ENCODE peak calls at places on chromosomes 16 and 17, in nine cellular contexts. One of them, this sample, is unnamed.

GRCh38 chr16:47129755-47130435 is 13.8 kb downstream of the NETO2 start:
- DNase-seq in IMR-90: no peak
- DNase-seq in lower lobe of right lung: no peak
- DNase-seq in PC-3: no peak
- DNase-seq in GM23248: no peak
- DNase-seq in colonic mucosa: no peak
- DNase-seq in foreskin fibroblast: no peak
- DNase-seq in mucosa of descending colon: no peak
- DNase-seq in right atrium auricular region: no peak
- DNase-seq in this sample: no peak

GRCh38 chr17:61366715-61367413 is 32.8 kb upstream of the TBX2 start:
- DNase-seq in foreskin fibroblast: no peak
- DNase-seq in right atrium auricular region: no peak
- DNase-seq in mucosa of descending colon: no peak
- DNase-seq in PC-3: no peak
- DNase-seq in GM23248: no peak
- DNase-seq in lower lobe of right lung: no peak
- DNase-seq in colonic mucosa: no peak
- DNase-seq in IMR-90: no peak
- DNase-seq in this sample: no peak

GRCh38 chr16:667113-667779 is 686 bp upstream of the RHOT2 start:
- DNase-seq in GM23248: no peak
- DNase-seq in foreskin fibroblast: no peak
- DNase-seq in lower lobe of right lung: no peak
- DNase-seq in IMR-90: no peak
- DNase-seq in mucosa of descending colon: no peak
- DNase-seq in colonic mucosa: no peak
- DNase-seq in PC-3: no peak
- DNase-seq in right atrium auricular region: no peak
- DNase-seq in this sample: no peak

GRCh38 chr17:64091116-64091515 is 38.8 kb downstream of the ERN1 start:
- DNase-seq in foreskin fibroblast: no peak
- DNase-seq in GM23248: peak
- DNase-seq in right atrium auricular region: no peak
- DNase-seq in PC-3: peak
- DNase-seq in lower lobe of right lung: no peak
- DNase-seq in mucosa of descending colon: no peak
- DNase-seq in colonic mucosa: no peak
- DNase-seq in IMR-90: peak
- DNase-seq in this sample: no peak

GRCh38 chr16:46586011-46586577 is 35.1 kb downstream of the SHCBP1 start:
- DNase-seq in IMR-90: no peak
- DNase-seq in right atrium auricular region: no peak
- DNase-seq in PC-3: no peak
- DNase-seq in colonic mucosa: no peak
- DNase-seq in lower lobe of right lung: no peak
- DNase-seq in GM23248: no peak
- DNase-seq in foreskin fibroblast: no peak
- DNase-seq in mucosa of descending colon: no peak
- DNase-seq in this sample: no peak

GRCh38 chr16:76676356-76676755 is 399.2 kb downstream of the CNTNAP4 start:
- DNase-seq in right atrium auricular region: no peak
- DNase-seq in lower lobe of right lung: no peak
- DNase-seq in mucosa of descending colon: no peak
- DNase-seq in PC-3: peak
- DNase-seq in IMR-90: no peak
- DNase-seq in colonic mucosa: no peak
- DNase-seq in GM23248: no peak
- DNase-seq in foreskin fibroblast: no peak
- DNase-seq in this sample: no peak

GRCh38 chr16:82954224-82954929 is 327.6 kb downstream of the CDH13 start:
- DNase-seq in IMR-90: peak
- DNase-seq in PC-3: no peak
- DNase-seq in lower lobe of right lung: no peak
- DNase-seq in right atrium auricular region: no peak
- DNase-seq in mucosa of descending colon: no peak
- DNase-seq in GM23248: peak
- DNase-seq in foreskin fibroblast: peak
- DNase-seq in colonic mucosa: no peak
- DNase-seq in this sample: peak

GRCh38 chr17:73901661-73902415 is 257.6 kb upstream of the SDK2 start:
- DNase-seq in right atrium auricular region: no peak
- DNase-seq in colonic mucosa: peak
- DNase-seq in PC-3: no peak
- DNase-seq in GM23248: peak
- DNase-seq in IMR-90: no peak
- DNase-seq in lower lobe of right lung: peak
- DNase-seq in foreskin fibroblast: no peak
- DNase-seq in mucosa of descending colon: peak
- DNase-seq in this sample: no peak

GRCh38 chr17:72056727-72057290 is 64.0 kb upstream of the SOX9 start:
- DNase-seq in PC-3: no peak
- DNase-seq in IMR-90: no peak
- DNase-seq in GM23248: no peak
- DNase-seq in foreskin fibroblast: no peak
- DNase-seq in right atrium auricular region: no peak
- DNase-seq in mucosa of descending colon: no peak
- DNase-seq in colonic mucosa: no peak
- DNase-seq in lower lobe of right lung: no peak
- DNase-seq in this sample: no peak

DNA sequence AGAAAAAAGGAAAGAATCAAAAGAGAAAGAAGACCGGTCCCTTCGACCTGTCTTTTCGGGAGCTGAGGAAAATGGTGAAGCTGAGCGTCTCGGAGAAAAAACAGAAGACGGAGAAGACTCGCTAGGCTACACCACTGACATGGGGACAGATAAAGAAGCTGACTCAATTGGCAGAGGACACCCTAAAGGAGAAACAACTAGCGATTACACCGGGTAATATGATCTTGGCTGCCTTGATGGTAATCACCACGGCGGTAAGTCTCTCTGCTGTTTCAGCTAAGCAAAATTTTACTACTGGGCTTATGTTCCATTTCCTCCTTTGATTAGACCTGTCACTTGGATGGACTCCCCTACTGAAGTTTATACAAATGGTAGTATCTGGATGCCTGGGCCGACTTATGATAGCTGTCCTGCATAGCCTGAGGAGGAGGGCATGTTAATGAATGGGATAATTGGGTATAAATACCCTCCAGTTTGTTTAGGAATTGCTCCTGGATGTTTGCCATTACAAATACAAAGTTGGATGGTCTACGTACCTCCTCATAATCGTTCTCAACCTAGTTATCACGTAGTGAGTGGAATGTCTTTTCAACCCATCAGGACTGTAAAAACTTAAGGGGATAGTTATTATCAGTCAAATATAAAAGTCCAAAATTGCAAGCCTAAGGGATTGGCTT is 24.1 kb downstream of the ALOX15B start:
- DNase-seq in right atrium auricular region: no peak
- DNase-seq in PC-3: no peak
- DNase-seq in GM23248: no peak
- DNase-seq in foreskin fibroblast: no peak
- DNase-seq in colonic mucosa: no peak
- DNase-seq in IMR-90: no peak
- DNase-seq in lower lobe of right lung: no peak
- DNase-seq in mucosa of descending colon: peak
- DNase-seq in this sample: no peak
- H3K4me3 ChIP-seq in right atrium auricular region: no peak
- H3K4me3 ChIP-seq in PC-3: peak
- H3K4me3 ChIP-seq in GM23248: no peak
- H3K4me3 ChIP-seq in foreskin fibroblast: no peak
- H3K4me3 ChIP-seq in colonic mucosa: peak
- H3K4me3 ChIP-seq in IMR-90: no peak
- H3K4me3 ChIP-seq in lower lobe of right lung: no peak
- H3K4me3 ChIP-seq in mucosa of descending colon: no peak
- H3K4me3 ChIP-seq in this sample: no peak

DNA sequence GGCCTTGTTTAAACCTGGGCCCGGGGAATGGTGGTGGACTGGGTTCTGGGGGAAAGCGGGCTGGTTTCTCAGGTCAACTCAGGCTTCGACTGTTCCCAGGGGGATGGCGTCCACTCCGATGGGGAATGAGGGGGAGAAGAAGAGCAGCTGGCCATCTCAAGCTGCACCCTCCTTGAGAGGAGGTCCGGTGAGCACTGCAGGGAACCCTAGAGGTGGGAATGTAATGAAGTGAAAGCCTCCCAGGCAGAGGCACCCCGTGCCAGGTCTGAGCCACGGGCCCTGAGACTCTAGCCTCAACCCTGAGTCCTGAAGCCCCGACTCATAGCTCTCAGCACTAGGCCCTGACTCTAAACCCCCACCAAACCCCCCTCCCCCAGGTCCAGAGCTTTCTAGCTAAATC is 1.2 kb upstream of the CDIPT start:
- DNase-seq in PC-3: no peak
- DNase-seq in GM23248: no peak
- DNase-seq in mucosa of descending colon: no peak
- DNase-seq in IMR-90: no peak
- DNase-seq in foreskin fibroblast: no peak
- DNase-seq in lower lobe of right lung: no peak
- DNase-seq in colonic mucosa: no peak
- DNase-seq in right atrium auricular region: no peak
- DNase-seq in this sample: no peak
- H3K4me3 ChIP-seq in PC-3: no peak
- H3K4me3 ChIP-seq in GM23248: no peak
- H3K4me3 ChIP-seq in mucosa of descending colon: no peak
- H3K4me3 ChIP-seq in IMR-90: no peak
- H3K4me3 ChIP-seq in foreskin fibroblast: no peak
- H3K4me3 ChIP-seq in lower lobe of right lung: no peak
- H3K4me3 ChIP-seq in colonic mucosa: no peak
- H3K4me3 ChIP-seq in right atrium auricular region: no peak
- H3K4me3 ChIP-seq in this sample: no peak

GRCh38 chr17:4509923-4510614 is 11.4 kb downstream of the SPNS2 start:
- DNase-seq in mucosa of descending colon: no peak
- DNase-seq in lower lobe of right lung: no peak
- DNase-seq in PC-3: no peak
- DNase-seq in right atrium auricular region: no peak
- DNase-seq in GM23248: no peak
- DNase-seq in colonic mucosa: no peak
- DNase-seq in IMR-90: no peak
- DNase-seq in foreskin fibroblast: no peak
- DNase-seq in this sample: no peak

GRCh38 chr17:4507361-4508111 is 8.9 kb downstream of the SPNS2 start:
- DNase-seq in colonic mucosa: no peak
- DNase-seq in GM23248: no peak
- DNase-seq in lower lobe of right lung: no peak
- DNase-seq in IMR-90: no peak
- DNase-seq in PC-3: no peak
- DNase-seq in mucosa of descending colon: no peak
- DNase-seq in foreskin fibroblast: no peak
- DNase-seq in right atrium auricular region: no peak
- DNase-seq in this sample: no peak

GRCh38 chr17:4506892-4507291 is 8.2 kb downstream of the SPNS2 start:
- DNase-seq in IMR-90: no peak
- DNase-seq in foreskin fibroblast: no peak
- DNase-seq in PC-3: no peak
- DNase-seq in lower lobe of right lung: no peak
- DNase-seq in mucosa of descending colon: no peak
- DNase-seq in right atrium auricular region: no peak
- DNase-seq in colonic mucosa: no peak
- DNase-seq in GM23248: no peak
- DNase-seq in this sample: no peak

GRCh38 chr17:4509402-4509801 is 10.7 kb downstream of the SPNS2 start:
- DNase-seq in lower lobe of right lung: no peak
- DNase-seq in IMR-90: no peak
- DNase-seq in mucosa of descending colon: no peak
- DNase-seq in colonic mucosa: no peak
- DNase-seq in right atrium auricular region: no peak
- DNase-seq in GM23248: no peak
- DNase-seq in PC-3: no peak
- DNase-seq in foreskin fibroblast: no peak
- DNase-seq in this sample: no peak

DNA sequence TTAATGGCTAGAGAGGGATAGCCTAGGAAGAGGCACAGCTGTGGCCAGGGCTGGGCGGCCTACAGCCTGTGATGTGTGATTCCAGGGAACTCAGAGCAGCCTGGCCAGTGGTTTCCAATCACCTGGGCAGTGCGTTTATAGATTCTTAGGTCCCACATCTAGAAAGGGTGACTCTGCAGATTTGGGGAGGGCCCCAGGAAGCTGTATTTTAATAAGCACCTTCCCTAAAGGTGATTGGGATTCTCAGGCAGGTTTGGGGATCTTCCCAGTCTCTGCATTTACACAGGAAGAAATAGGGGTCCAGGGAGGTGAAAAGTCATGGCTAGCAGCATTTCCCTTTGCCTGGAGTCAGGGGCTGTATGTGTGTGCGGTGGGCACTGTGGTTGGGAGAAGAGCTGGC is 9.5 kb downstream of the SPNS2 start:
- DNase-seq in PC-3: no peak
- DNase-seq in GM23248: no peak
- DNase-seq in right atrium auricular region: no peak
- DNase-seq in foreskin fibroblast: no peak
- DNase-seq in IMR-90: no peak
- DNase-seq in mucosa of descending colon: no peak
- DNase-seq in colonic mucosa: no peak
- DNase-seq in lower lobe of right lung: no peak
- DNase-seq in this sample: no peak
- H3K4me3 ChIP-seq in PC-3: no peak
- H3K4me3 ChIP-seq in GM23248: no peak
- H3K4me3 ChIP-seq in right atrium auricular region: no peak
- H3K4me3 ChIP-seq in foreskin fibroblast: no peak
- H3K4me3 ChIP-seq in IMR-90: no peak
- H3K4me3 ChIP-seq in mucosa of descending colon: no peak
- H3K4me3 ChIP-seq in colonic mucosa: no peak
- H3K4me3 ChIP-seq in lower lobe of right lung: no peak
- H3K4me3 ChIP-seq in this sample: no peak

GRCh38 chr17:49516190-49516589 is 21.1 kb downstream of the NGFR start:
- DNase-seq in right atrium auricular region: no peak
- DNase-seq in lower lobe of right lung: no peak
- DNase-seq in GM23248: peak
- DNase-seq in foreskin fibroblast: no peak
- DNase-seq in colonic mucosa: no peak
- DNase-seq in mucosa of descending colon: no peak
- DNase-seq in PC-3: no peak
- DNase-seq in IMR-90: no peak
- DNase-seq in this sample: no peak

GRCh38 chr17:49513616-49514373 is 18.7 kb downstream of the NGFR start:
- DNase-seq in right atrium auricular region: no peak
- DNase-seq in mucosa of descending colon: no peak
- DNase-seq in foreskin fibroblast: no peak
- DNase-seq in lower lobe of right lung: no peak
- DNase-seq in PC-3: no peak
- DNase-seq in GM23248: no peak
- DNase-seq in IMR-90: no peak
- DNase-seq in colonic mucosa: no peak
- DNase-seq in this sample: no peak

GRCh38 chr17:49514374-49514738 is 19.3 kb downstream of the NGFR start:
- DNase-seq in mucosa of descending colon: no peak
- DNase-seq in IMR-90: no peak
- DNase-seq in PC-3: no peak
- DNase-seq in foreskin fibroblast: no peak
- DNase-seq in right atrium auricular region: no peak
- DNase-seq in lower lobe of right lung: no peak
- DNase-seq in colonic mucosa: no peak
- DNase-seq in GM23248: peak
- DNase-seq in this sample: no peak

GRCh38 chr17:49513044-49513395 is 17.9 kb downstream of the NGFR start:
- DNase-seq in PC-3: no peak
- DNase-seq in IMR-90: no peak
- DNase-seq in right atrium auricular region: no peak
- DNase-seq in foreskin fibroblast: no peak
- DNase-seq in lower lobe of right lung: no peak
- DNase-seq in GM23248: no peak
- DNase-seq in colonic mucosa: no peak
- DNase-seq in mucosa of descending colon: no peak
- DNase-seq in this sample: no peak

GRCh38 chr17:49515196-49515770 is 20.2 kb downstream of the NGFR start:
- DNase-seq in foreskin fibroblast: peak
- DNase-seq in mucosa of descending colon: peak
- DNase-seq in GM23248: peak
- DNase-seq in PC-3: peak
- DNase-seq in IMR-90: peak
- DNase-seq in lower lobe of right lung: peak
- DNase-seq in right atrium auricular region: peak
- DNase-seq in colonic mucosa: peak
- DNase-seq in this sample: peak
- H3K4me3 ChIP-seq in foreskin fibroblast: no peak
- H3K4me3 ChIP-seq in mucosa of descending colon: no peak
- H3K4me3 ChIP-seq in GM23248: peak
- H3K4me3 ChIP-seq in PC-3: no peak
- H3K4me3 ChIP-seq in IMR-90: no peak
- H3K4me3 ChIP-seq in lower lobe of right lung: no peak
- H3K4me3 ChIP-seq in right atrium auricular region: no peak
- H3K4me3 ChIP-seq in colonic mucosa: no peak
- H3K4me3 ChIP-seq in this sample: no peak

This sample was measured in AG10803.